ENCODE peak calls at places on chromosome X, in seven cellular contexts. E, N, X, T, S, U and Z are unnamed samples.

GRCh38 chrX:132665676-132666075 is 176.8 kb upstream of the MBNL3 start:
- DNase-seq in E (no peak), N (no peak), X (no peak), T (no peak), S (no peak), U (no peak), Z (no peak)

GRCh38 chrX:31233941-31234496 is 162.2 kb upstream of the FTHL17 start:
- DNase-seq in E (no peak), N (no peak), X (no peak), T (peak; percentile 79), S (no peak), U (no peak), Z (no peak)

GRCh38 chrX:31213941-31214340 is 142.1 kb upstream of the FTHL17 start:
- DNase-seq in E (no peak), N (no peak), X (no peak), T (peak; percentile 27), S (no peak), U (no peak), Z (no peak)

GRCh38 chrX:150012647-150013046 is 74.4 kb upstream of the EOLA2 start:
- DNase-seq in E (no peak), N (no peak), X (no peak), T (no peak), S (no peak), U (no peak), Z (no peak)

GRCh38 chrX:18885317-18886004 is 98.5 kb downstream of the PHKA2 start:
- DNase-seq in E (no peak), N (no peak), X (no peak), T (peak; percentile 17), S (no peak), U (no peak), Z (no peak)

GRCh38 chrX:131801066-131801465 is 222.0 kb upstream of the STK26 start:
- DNase-seq in E (no peak), N (no peak), X (no peak), T (no peak), S (no peak), U (no peak), Z (no peak)

GRCh38 chrX:119688856-119689455 is 4.0 kb downstream of the SEPTIN6 start:
- DNase-seq in E (peak; percentile 22), N (no peak), X (no peak), T (no peak), S (no peak), U (peak; percentile 58), Z (no peak)

GRCh38 chrX:5915783-5916182 is 312.9 kb downstream of the NLGN4X start:
- DNase-seq in E (no peak), N (no peak), X (no peak), T (peak; percentile 33), S (no peak), U (no peak), Z (no peak)

GRCh38 chrX:100410901-100411801 is 1.1 kb upstream of the PCDH19 start:
- DNase-seq in E (no peak), N (no peak), X (no peak), T (peak; percentile 10), S (no peak), U (no peak), Z (no peak)

GRCh38 chrX:25976683-25977310 is 161.3 kb upstream of the MAGEB18 start:
- DNase-seq in E (no peak), N (no peak), X (no peak), T (peak; percentile 3), S (no peak), U (no peak), Z (no peak)

GRCh38 chrX:65667503-65668355 is at the start of gene MSN:
- DNase-seq in E (peak; percentile 67), N (peak; percentile 23), X (no peak), T (peak; percentile 51), S (peak; percentile 88), U (peak; percentile 75), Z (peak; percentile 81)

GRCh38 chrX:71547339-71547738 is 14.4 kb downstream of the OGT start:
- DNase-seq in E (no peak), N (no peak), X (no peak), T (peak; percentile 38), S (no peak), U (no peak), Z (no peak)

GRCh38 chrX:2576793-2577192 is 76.0 kb upstream of the DHRSX start:
- DNase-seq in E (no peak), N (no peak), X (peak; percentile 49), T (no peak), S (no peak), U (no peak), Z (no peak)

GRCh38 chrX:129997081-129997480 is 14.6 kb downstream of the BCORL1 start:
- DNase-seq in E (no peak), N (no peak), X (no peak), T (no peak), S (no peak), U (no peak), Z (no peak)

GRCh38 chrX:129996120-129996519 is 13.7 kb downstream of the BCORL1 start:
- DNase-seq in E (no peak), N (no peak), X (no peak), T (no peak), S (no peak), U (no peak), Z (no peak)

GRCh38 chrX:129998006-129998405 is 15.6 kb downstream of the BCORL1 start:
- DNase-seq in E (no peak), N (no peak), X (no peak), T (no peak), S (no peak), U (no peak), Z (no peak)

DNA sequence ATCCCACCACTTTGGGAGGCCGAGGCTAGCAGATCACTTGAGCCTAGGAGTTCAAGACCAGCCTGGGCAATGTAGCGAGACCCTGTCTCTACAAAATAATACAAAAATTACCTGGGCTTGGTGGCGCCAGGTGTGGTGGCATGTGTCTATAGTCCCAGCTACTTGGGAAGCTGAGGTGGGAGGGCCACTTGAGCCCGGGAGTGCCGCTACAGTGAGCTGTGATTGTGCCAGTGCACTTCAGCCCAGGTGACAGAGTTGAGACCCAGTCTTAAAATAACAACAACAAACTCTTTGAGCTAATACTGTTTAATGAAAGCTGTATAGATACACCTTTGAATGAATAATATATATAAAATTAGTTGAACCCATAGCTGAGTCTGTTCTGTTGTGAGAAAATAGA is 9.7 kb downstream of the BCORL1 start:
- DNase-seq in E (no peak), N (no peak), X (no peak), T (no peak), S (no peak), U (no peak), Z (no peak)
- H3K4me1 ChIP-seq in E (no peaks in the 10 kb centered on the region), N (no peaks in the 10 kb centered on the region), X (peaks cover 7% of the 10 kb centered on the region), T (no peaks in the 10 kb centered on the region), S (no peaks in the 10 kb centered on the region), U (no peaks in the 10 kb centered on the region), Z (peaks cover 3% of the 10 kb centered on the region)

DNA sequence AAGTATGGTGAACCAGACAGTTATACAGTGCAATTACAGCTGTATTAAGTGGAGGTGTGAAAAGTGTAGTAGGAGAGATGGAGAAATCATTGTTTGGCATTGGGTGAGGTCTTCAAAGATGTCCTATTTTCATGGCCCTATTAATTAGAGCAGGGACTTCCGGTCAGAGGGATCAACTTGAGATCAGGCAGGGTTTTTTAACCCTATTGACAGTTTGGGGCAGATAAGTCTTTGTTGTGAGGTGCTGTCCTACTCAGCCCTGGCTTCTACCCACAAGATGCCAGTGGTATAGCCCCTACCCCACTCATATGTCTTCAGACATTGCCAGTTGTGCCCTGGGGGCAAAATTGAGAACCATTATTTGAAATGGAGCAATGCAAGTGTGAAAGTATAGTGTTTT is 9.9 kb downstream of the USP9X start:
- DNase-seq in E (no peak), N (no peak), X (no peak), T (no peak), S (no peak), U (no peak), Z (no peak)
- H3K4me1 ChIP-seq in E (peaks cover 63% of the 10 kb centered on the region), N (peaks cover 4% of the 10 kb centered on the region), X (no peaks in the 10 kb centered on the region), T (peaks cover 61% of the 10 kb centered on the region), S (peaks cover 33% of the 10 kb centered on the region), U (peaks cover 88% of the 10 kb centered on the region), Z (peaks cover 25% of the 10 kb centered on the region)

DNA sequence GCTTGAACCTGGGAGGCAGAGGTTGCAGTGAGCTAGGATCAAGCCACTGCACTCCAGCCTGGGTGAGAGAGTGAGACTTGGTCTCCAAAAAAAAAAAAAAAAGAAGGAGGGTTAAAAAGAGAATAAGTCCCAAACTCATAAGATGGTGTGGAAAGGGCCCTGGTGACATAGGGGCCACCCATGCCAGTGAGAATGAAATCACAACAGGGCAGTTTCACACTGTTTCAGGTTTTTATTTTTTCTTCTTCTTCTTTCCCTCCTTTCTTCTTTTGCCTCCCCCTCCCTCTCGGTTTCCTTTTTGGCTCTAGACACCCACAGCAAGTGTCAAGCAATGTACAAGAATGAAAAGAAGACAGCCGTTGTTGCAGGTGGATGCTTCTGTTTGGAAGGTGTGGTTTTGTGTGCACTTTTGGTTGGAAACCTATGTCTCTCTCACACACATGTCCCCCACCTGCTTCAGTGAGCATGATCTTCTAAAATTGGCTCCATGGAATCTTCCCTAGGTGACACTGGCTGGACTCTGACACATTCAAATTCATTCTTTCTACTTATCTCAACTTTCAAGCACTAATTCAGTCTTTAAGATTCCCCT is 14.4 kb upstream of the TLR8 start:
- DNase-seq in E (no peak), N (no peak), X (no peak), T (no peak), S (no peak), U (no peak), Z (no peak)
- H3K4me1 ChIP-seq in E (no peaks in the 10 kb centered on the region), N (no peaks in the 10 kb centered on the region), X (no peaks in the 10 kb centered on the region), T (no peaks in the 10 kb centered on the region), S (no peaks in the 10 kb centered on the region), U (no peaks in the 10 kb centered on the region), Z (no peaks in the 10 kb centered on the region)

DNA sequence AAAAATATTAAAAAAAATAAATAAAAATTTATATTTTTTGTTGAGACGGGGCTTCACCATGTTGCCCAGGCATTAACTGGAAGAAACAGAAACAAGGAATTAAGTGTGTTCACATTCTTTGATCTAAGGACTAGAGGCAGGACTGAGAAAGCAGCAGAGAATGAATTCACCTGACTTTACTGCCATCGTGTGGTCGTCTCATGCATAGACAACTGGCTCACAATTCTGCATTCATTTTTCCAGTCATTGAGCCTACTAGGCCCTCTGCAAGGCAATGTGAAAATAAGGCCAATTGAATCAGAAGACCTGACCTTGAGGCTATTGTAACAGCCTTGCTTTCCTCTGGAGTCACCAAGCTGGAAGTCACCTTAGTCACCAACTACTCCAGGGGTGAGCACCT is 37.4 kb downstream of the LHFPL1 start:
- DNase-seq in E (no peak), N (peak; percentile 41), X (peak; percentile 21), T (peak; percentile 67), S (no peak), U (peak; percentile 29), Z (no peak)
- H3K4me1 ChIP-seq in E (no peaks in the 10 kb centered on the region), N (no peaks in the 10 kb centered on the region), X (no peaks in the 10 kb centered on the region), T (no peaks in the 10 kb centered on the region), S (no peaks in the 10 kb centered on the region), U (no peaks in the 10 kb centered on the region), Z (no peaks in the 10 kb centered on the region)